ENCODE peak calls at places on chromosomes 5 and 9, in nine cellular contexts. One of them, this sample, is unnamed.

GRCh38 chr5:39399135-39400036 is 25.4 kb downstream of the DAB2 start:
- DNase-seq in lower lobe of right lung: no peak
- DNase-seq in HFFc6: peak; percentile 98
- DNase-seq in foreskin fibroblast: peak; percentile 96
- DNase-seq in WERI-Rb-1: no peak
- DNase-seq in ovary: no peak
- DNase-seq in H9: no peak
- DNase-seq in spleen: no peak
- DNase-seq in prostate gland: no peak
- DNase-seq in this sample: no peak

GRCh38 chr5:43161244-43161643 is 30.8 kb upstream of the NIM1K start:
- DNase-seq in spleen: no peak
- DNase-seq in WERI-Rb-1: no peak
- DNase-seq in lower lobe of right lung: no peak
- DNase-seq in H9: no peak
- DNase-seq in ovary: no peak
- DNase-seq in HFFc6: no peak
- DNase-seq in foreskin fibroblast: no peak
- DNase-seq in prostate gland: no peak
- DNase-seq in this sample: no peak

GRCh38 chr5:77900691-77901090 is 124.6 kb upstream of the TBCA start:
- DNase-seq in lower lobe of right lung: no peak
- DNase-seq in foreskin fibroblast: no peak
- DNase-seq in prostate gland: no peak
- DNase-seq in WERI-Rb-1: no peak
- DNase-seq in HFFc6: no peak
- DNase-seq in ovary: no peak
- DNase-seq in H9: no peak
- DNase-seq in spleen: no peak
- DNase-seq in this sample: no peak

GRCh38 chr5:65774346-65774745 is 52.3 kb downstream of the NLN start:
- DNase-seq in prostate gland: no peak
- DNase-seq in H9: no peak
- DNase-seq in foreskin fibroblast: peak; percentile 72
- DNase-seq in WERI-Rb-1: no peak
- DNase-seq in spleen: no peak
- DNase-seq in HFFc6: peak; percentile 63
- DNase-seq in ovary: no peak
- DNase-seq in lower lobe of right lung: no peak
- DNase-seq in this sample: no peak

GRCh38 chr9:134808393-134808792 is 72.2 kb upstream of the FCN2 start:
- DNase-seq in spleen: no peak
- DNase-seq in foreskin fibroblast: no peak
- DNase-seq in ovary: no peak
- DNase-seq in prostate gland: no peak
- DNase-seq in H9: no peak
- DNase-seq in WERI-Rb-1: no peak
- DNase-seq in lower lobe of right lung: no peak
- DNase-seq in HFFc6: no peak
- DNase-seq in this sample: no peak

GRCh38 chr9:17800397-17800796 is 221.5 kb downstream of the SH3GL2 start:
- DNase-seq in ovary: no peak
- DNase-seq in WERI-Rb-1: no peak
- DNase-seq in prostate gland: no peak
- DNase-seq in spleen: no peak
- DNase-seq in foreskin fibroblast: no peak
- DNase-seq in lower lobe of right lung: no peak
- DNase-seq in H9: no peak
- DNase-seq in HFFc6: no peak
- DNase-seq in this sample: no peak

GRCh38 chr5:105952875-105953274 is 1717.9 kb downstream of the EFNA5 start:
- DNase-seq in HFFc6: no peak
- DNase-seq in prostate gland: no peak
- DNase-seq in ovary: no peak
- DNase-seq in foreskin fibroblast: peak; percentile 62
- DNase-seq in lower lobe of right lung: no peak
- DNase-seq in H9: no peak
- DNase-seq in spleen: no peak
- DNase-seq in WERI-Rb-1: no peak
- DNase-seq in this sample: no peak

GRCh38 chr5:176596689-176597416 is 13.1 kb downstream of the GPRIN1 start:
- DNase-seq in HFFc6: no peak
- DNase-seq in foreskin fibroblast: peak; percentile 68
- DNase-seq in WERI-Rb-1: no peak
- DNase-seq in H9: peak; percentile 76
- DNase-seq in lower lobe of right lung: no peak
- DNase-seq in prostate gland: peak; percentile 15
- DNase-seq in ovary: peak; percentile 56
- DNase-seq in spleen: peak; percentile 89
- DNase-seq in this sample: peak; percentile 50

GRCh38 chr5:56585973-56586740 is 229.2 kb upstream of the MAP3K1 start:
- DNase-seq in prostate gland: peak; percentile 47
- DNase-seq in HFFc6: no peak
- DNase-seq in H9: no peak
- DNase-seq in ovary: peak; percentile 65
- DNase-seq in WERI-Rb-1: no peak
- DNase-seq in foreskin fibroblast: peak; percentile 40
- DNase-seq in lower lobe of right lung: no peak
- DNase-seq in spleen: peak; percentile 80
- DNase-seq in this sample: no peak

GRCh38 chr5:79490323-79490936 is 23.5 kb downstream of the HOMER1 start:
- DNase-seq in spleen: no peak
- DNase-seq in prostate gland: no peak
- DNase-seq in H9: no peak
- DNase-seq in HFFc6: no peak
- DNase-seq in WERI-Rb-1: no peak
- DNase-seq in lower lobe of right lung: no peak
- DNase-seq in ovary: no peak
- DNase-seq in foreskin fibroblast: no peak
- DNase-seq in this sample: no peak

GRCh38 chr5:37090123-37090726 is 159.0 kb downstream of the CPLANE1 start:
- DNase-seq in WERI-Rb-1: no peak
- DNase-seq in HFFc6: no peak
- DNase-seq in foreskin fibroblast: peak; percentile 8
- DNase-seq in ovary: no peak
- DNase-seq in spleen: no peak
- DNase-seq in H9: no peak
- DNase-seq in prostate gland: no peak
- DNase-seq in lower lobe of right lung: no peak
- DNase-seq in this sample: no peak

GRCh38 chr9:127124091-127124490 is 1.7 kb upstream of the ANGPTL2 start:
- DNase-seq in prostate gland: no peak
- DNase-seq in lower lobe of right lung: no peak
- DNase-seq in foreskin fibroblast: no peak
- DNase-seq in spleen: no peak
- DNase-seq in H9: no peak
- DNase-seq in ovary: peak; percentile 36
- DNase-seq in WERI-Rb-1: no peak
- DNase-seq in HFFc6: no peak
- DNase-seq in this sample: no peak

GRCh38 chr5:142685418-142686209 is at the start of gene FGF1:
- DNase-seq in lower lobe of right lung: no peak
- DNase-seq in spleen: no peak
- DNase-seq in WERI-Rb-1: no peak
- DNase-seq in ovary: no peak
- DNase-seq in prostate gland: peak; percentile 70
- DNase-seq in H9: no peak
- DNase-seq in foreskin fibroblast: peak; percentile 51
- DNase-seq in HFFc6: no peak
- DNase-seq in this sample: peak; percentile 27

GRCh38 chr9:89149726-89150125 is 28.9 kb downstream of the SHC3 start:
- DNase-seq in prostate gland: no peak
- DNase-seq in H9: no peak
- DNase-seq in foreskin fibroblast: peak; percentile 84
- DNase-seq in lower lobe of right lung: no peak
- DNase-seq in WERI-Rb-1: no peak
- DNase-seq in spleen: no peak
- DNase-seq in HFFc6: peak; percentile 79
- DNase-seq in ovary: no peak
- DNase-seq in this sample: no peak

GRCh38 chr5:14313986-14314690 is 171.0 kb downstream of the TRIO start:
- DNase-seq in HFFc6: no peak
- DNase-seq in prostate gland: no peak
- DNase-seq in foreskin fibroblast: no peak
- DNase-seq in lower lobe of right lung: no peak
- DNase-seq in H9: no peak
- DNase-seq in WERI-Rb-1: no peak
- DNase-seq in spleen: no peak
- DNase-seq in ovary: no peak
- DNase-seq in this sample: no peak

GRCh38 chr5:150295172-150295611 is 5.6 kb upstream of the CAMK2A start:
- DNase-seq in WERI-Rb-1: no peak
- DNase-seq in foreskin fibroblast: peak; percentile 85
- DNase-seq in prostate gland: no peak
- DNase-seq in H9: no peak
- DNase-seq in lower lobe of right lung: peak; percentile 50
- DNase-seq in spleen: no peak
- DNase-seq in HFFc6: peak; percentile 55
- DNase-seq in ovary: peak; percentile 63
- DNase-seq in this sample: no peak

GRCh38 chr9:112331676-112331955 is 1.8 kb downstream of the PTBP3 start:
- DNase-seq in H9: no peak
- DNase-seq in HFFc6: no peak
- DNase-seq in foreskin fibroblast: no peak
- DNase-seq in ovary: no peak
- DNase-seq in prostate gland: no peak
- DNase-seq in lower lobe of right lung: no peak
- DNase-seq in WERI-Rb-1: no peak
- DNase-seq in spleen: no peak
- DNase-seq in this sample: no peak

GRCh38 chr9:83218411-83219090 is 155.6 kb upstream of the RASEF start:
- DNase-seq in spleen: no peak
- DNase-seq in prostate gland: no peak
- DNase-seq in H9: no peak
- DNase-seq in foreskin fibroblast: no peak
- DNase-seq in WERI-Rb-1: no peak
- DNase-seq in lower lobe of right lung: no peak
- DNase-seq in ovary: no peak
- DNase-seq in HFFc6: no peak
- DNase-seq in this sample: no peak

GRCh38 chr9:83219924-83220438 is 157.0 kb upstream of the RASEF start:
- DNase-seq in WERI-Rb-1: no peak
- DNase-seq in HFFc6: no peak
- DNase-seq in H9: no peak
- DNase-seq in spleen: no peak
- DNase-seq in prostate gland: no peak
- DNase-seq in ovary: no peak
- DNase-seq in foreskin fibroblast: no peak
- DNase-seq in lower lobe of right lung: no peak
- DNase-seq in this sample: no peak

GRCh38 chr9:83220737-83221136 is 157.8 kb upstream of the RASEF start:
- DNase-seq in HFFc6: peak; percentile 84
- DNase-seq in WERI-Rb-1: no peak
- DNase-seq in prostate gland: no peak
- DNase-seq in H9: no peak
- DNase-seq in ovary: no peak
- DNase-seq in spleen: no peak
- DNase-seq in foreskin fibroblast: peak; percentile 88
- DNase-seq in lower lobe of right lung: no peak
- DNase-seq in this sample: no peak

DNA sequence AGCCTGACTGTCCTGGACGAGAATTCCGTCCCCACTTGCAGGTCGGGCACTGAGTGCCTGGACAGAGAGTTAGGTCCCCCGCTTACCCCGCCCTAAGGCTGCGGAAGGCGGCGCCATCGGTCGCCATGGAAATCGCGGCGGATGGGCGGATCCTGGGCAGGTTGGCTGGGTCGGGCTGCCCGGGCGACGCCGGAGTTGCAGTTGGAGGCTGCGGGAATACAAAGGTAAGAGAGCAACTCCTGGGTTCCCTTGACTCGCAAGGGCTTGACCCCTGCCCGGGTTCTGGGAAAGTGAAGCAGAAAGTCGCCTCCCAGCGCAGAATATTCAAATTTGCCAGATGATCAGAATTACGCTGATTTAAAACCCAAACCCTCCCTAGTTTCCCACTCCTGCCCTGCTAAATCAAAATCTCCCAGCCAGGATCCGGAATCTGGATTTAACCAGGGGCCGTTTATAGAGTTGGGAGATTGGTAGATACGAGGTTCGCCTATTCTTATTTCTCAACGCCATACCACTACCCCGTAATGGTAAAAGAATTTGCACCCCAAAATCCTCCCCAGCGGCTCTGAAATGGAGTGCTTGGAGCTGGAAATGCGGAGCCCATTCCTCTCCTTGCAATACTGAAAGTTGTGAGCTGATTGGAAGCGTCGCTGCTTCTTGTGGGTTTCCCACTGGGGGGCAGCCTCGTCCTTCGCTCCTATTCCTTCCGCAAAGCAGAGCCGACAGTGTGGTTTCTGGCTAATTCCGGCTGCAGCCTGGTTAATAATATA is 156.4 kb upstream of the RASEF start:
- DNase-seq in spleen: peak; percentile 88
- DNase-seq in HFFc6: peak; percentile 77
- DNase-seq in prostate gland: peak; percentile 78
- DNase-seq in foreskin fibroblast: peak; percentile 80
- DNase-seq in lower lobe of right lung: peak; percentile 87
- DNase-seq in ovary: peak; percentile 87
- DNase-seq in H9: peak; percentile 89
- DNase-seq in WERI-Rb-1: peak; percentile 56
- DNase-seq in this sample: peak; percentile 82
- TF ChIP-seq CTCF in spleen: no peak
- TF ChIP-seq CTCF in HFFc6: peak; percentile 80
- TF ChIP-seq CTCF in prostate gland: peak; percentile 35
- TF ChIP-seq CTCF in foreskin fibroblast: peak; percentile 46
- TF ChIP-seq CTCF in lower lobe of right lung: peak; percentile 74
- TF ChIP-seq CTCF in ovary: no peak
- TF ChIP-seq CTCF in H9: peak; percentile 63
- TF ChIP-seq CTCF in WERI-Rb-1: peak; percentile 26
- TF ChIP-seq CTCF in this sample: peak; percentile 50

GRCh38 chr9:4415281-4415680 is 75.0 kb upstream of the SLC1A1 start:
- DNase-seq in foreskin fibroblast: peak; percentile 26
- DNase-seq in lower lobe of right lung: no peak
- DNase-seq in spleen: no peak
- DNase-seq in prostate gland: no peak
- DNase-seq in ovary: no peak
- DNase-seq in HFFc6: no peak
- DNase-seq in H9: no peak
- DNase-seq in WERI-Rb-1: no peak
- DNase-seq in this sample: no peak
- TF ChIP-seq CTCF in foreskin fibroblast: no peak
- TF ChIP-seq CTCF in lower lobe of right lung: no peak
- TF ChIP-seq CTCF in spleen: no peak
- TF ChIP-seq CTCF in prostate gland: no peak
- TF ChIP-seq CTCF in ovary: no peak
- TF ChIP-seq CTCF in HFFc6: no peak
- TF ChIP-seq CTCF in H9: no peak
- TF ChIP-seq CTCF in WERI-Rb-1: no peak
- TF ChIP-seq CTCF in this sample: no peak

GRCh38 chr5:82259172-82259800 is 18.9 kb downstream of the RPS23 start:
- DNase-seq in prostate gland: no peak
- DNase-seq in foreskin fibroblast: peak; percentile 54
- DNase-seq in HFFc6: peak; percentile 50
- DNase-seq in spleen: no peak
- DNase-seq in H9: no peak
- DNase-seq in WERI-Rb-1: no peak
- DNase-seq in lower lobe of right lung: no peak
- DNase-seq in ovary: no peak
- DNase-seq in this sample: no peak
- TF ChIP-seq CTCF in prostate gland: no peak
- TF ChIP-seq CTCF in foreskin fibroblast: peak; percentile 40
- TF ChIP-seq CTCF in HFFc6: peak; percentile 74
- TF ChIP-seq CTCF in spleen: no peak
- TF ChIP-seq CTCF in H9: peak; percentile 70
- TF ChIP-seq CTCF in WERI-Rb-1: peak; percentile 28
- TF ChIP-seq CTCF in lower lobe of right lung: peak; percentile 32
- TF ChIP-seq CTCF in ovary: no peak
- TF ChIP-seq CTCF in this sample: peak; percentile 18

GRCh38 chr5:141223112-141223783 is at the start of gene PCDHB14:
- DNase-seq in ovary: no peak
- DNase-seq in prostate gland: no peak
- DNase-seq in HFFc6: peak; percentile 62
- DNase-seq in spleen: no peak
- DNase-seq in foreskin fibroblast: peak; percentile 15
- DNase-seq in WERI-Rb-1: peak; percentile 47
- DNase-seq in lower lobe of right lung: no peak
- DNase-seq in H9: peak; percentile 70
- DNase-seq in this sample: no peak
- TF ChIP-seq CTCF in ovary: no peak
- TF ChIP-seq CTCF in prostate gland: no peak
- TF ChIP-seq CTCF in HFFc6: peak; percentile 77
- TF ChIP-seq CTCF in spleen: no peak
- TF ChIP-seq CTCF in foreskin fibroblast: no peak
- TF ChIP-seq CTCF in WERI-Rb-1: peak; percentile 47
- TF ChIP-seq CTCF in lower lobe of right lung: no peak
- TF ChIP-seq CTCF in H9: peak; percentile 79
- TF ChIP-seq CTCF in this sample: peak; percentile 17